ENCODE peak calls at places on chromosome 10, in seven cellular contexts. E, A, Q, S, D, C and M are unnamed samples.

GRCh38 chr10:21531164-21531563 is 2.9 kb upstream of the MLLT10 start:
- DNase-seq in E (peak), A (no peak), Q (no peak), S (no peak), D (no peak), C (no peak), M (no peak)

GRCh38 chr10:23412223-23412622 is 26.7 kb upstream of the OTUD1 start:
- DNase-seq in E (no peak), A (peak), Q (no peak), S (no peak), D (no peak), C (peak), M (peak)

GRCh38 chr10:6030217-6030616 is 31.9 kb downstream of the IL2RA start:
- DNase-seq in E (no peak), A (no peak), Q (no peak), S (no peak), D (no peak), C (no peak), M (no peak)

GRCh38 chr10:1873916-1874315 is 136.6 kb upstream of the ADARB2 start:
- DNase-seq in E (no peak), A (no peak), Q (no peak), S (no peak), D (no peak), C (no peak), M (no peak)

GRCh38 chr10:53111529-53111928 is 338.9 kb upstream of the MBL2 start:
- DNase-seq in E (no peak), A (no peak), Q (no peak), S (no peak), D (peak), C (no peak), M (no peak)

GRCh38 chr10:89609730-89610393 is 35.2 kb downstream of the PANK1 start:
- DNase-seq in E (no peak), A (no peak), Q (no peak), S (no peak), D (no peak), C (no peak), M (no peak)

GRCh38 chr10:64103750-64104149 is 582.5 kb downstream of the REEP3 start:
- DNase-seq in E (no peak), A (no peak), Q (no peak), S (no peak), D (no peak), C (no peak), M (no peak)

GRCh38 chr10:75883081-75883480 is 451.7 kb downstream of the LRMDA start:
- DNase-seq in E (no peak), A (no peak), Q (no peak), S (no peak), D (no peak), C (no peak), M (no peak)

GRCh38 chr10:75441682-75442081 is 10.3 kb downstream of the LRMDA start:
- DNase-seq in E (no peak), A (no peak), Q (no peak), S (no peak), D (no peak), C (no peak), M (no peak)

GRCh38 chr10:60878224-60878623 is 65.8 kb downstream of the RHOBTB1 start:
- DNase-seq in E (no peak), A (no peak), Q (no peak), S (no peak), D (no peak), C (no peak), M (no peak)

GRCh38 chr10:77290528-77291155 is 347.0 kb downstream of the KCNMA1 start:
- DNase-seq in E (peak), A (peak), Q (no peak), S (no peak), D (no peak), C (peak), M (peak)

GRCh38 chr10:131073469-131074060 is 238.0 kb downstream of the TCERG1L start:
- DNase-seq in E (no peak), A (no peak), Q (no peak), S (no peak), D (no peak), C (no peak), M (no peak)

GRCh38 chr10:86711957-86712708 is 43.8 kb downstream of the LDB3 start:
- DNase-seq in E (peak), A (no peak), Q (peak), S (no peak), D (peak), C (no peak), M (peak)

GRCh38 chr10:117373848-117374505 is 1.3 kb downstream of the PDZD8 start:
- DNase-seq in E (peak), A (no peak), Q (peak), S (peak), D (peak), C (no peak), M (peak)

GRCh38 chr10:75541411-75541810 is 110.0 kb downstream of the LRMDA start:
- DNase-seq in E (no peak), A (no peak), Q (no peak), S (no peak), D (no peak), C (no peak), M (no peak)

GRCh38 chr10:112448903-112449302 is 1.9 kb downstream of the VTI1A start:
- DNase-seq in E (no peak), A (no peak), Q (no peak), S (no peak), D (no peak), C (no peak), M (no peak)

GRCh38 chr10:4234661-4235060 is 449.7 kb upstream of the KLF6 start:
- DNase-seq in E (no peak), A (no peak), Q (no peak), S (no peak), D (peak), C (no peak), M (no peak)

GRCh38 chr10:46301056-46301645 is 14.4 kb downstream of the ANTXRL start:
- DNase-seq in E (no peak), A (no peak), Q (no peak), S (no peak), D (no peak), C (no peak), M (no peak)

GRCh38 chr10:14476641-14477407 is 146.1 kb upstream of the FRMD4A start:
- DNase-seq in E (peak), A (peak), Q (no peak), S (no peak), D (no peak), C (no peak), M (peak)

GRCh38 chr10:63268139-63268797 is 135.1 kb downstream of the NRBF2 start:
- DNase-seq in E (peak), A (no peak), Q (no peak), S (no peak), D (no peak), C (no peak), M (peak)

GRCh38 chr10:77756319-77757232 is 119.0 kb upstream of the KCNMA1 start:
- DNase-seq in E (peak), A (no peak), Q (no peak), S (no peak), D (peak), C (peak), M (peak)

GRCh38 chr10:14010083-14010551 is 320.6 kb downstream of the FRMD4A start:
- DNase-seq in E (peak), A (no peak), Q (no peak), S (no peak), D (no peak), C (peak), M (peak)

GRCh38 chr10:104622175-104622574 is 18.9 kb upstream of the SORCS3 start:
- DNase-seq in E (no peak), A (no peak), Q (no peak), S (no peak), D (no peak), C (no peak), M (no peak)

GRCh38 chr10:59047180-59047579 is 129.3 kb upstream of the PHYHIPL start:
- DNase-seq in E (no peak), A (no peak), Q (no peak), S (peak), D (no peak), C (no peak), M (no peak)

GRCh38 chr10:89785095-89785494 is 83.7 kb downstream of the KIF20B start:
- DNase-seq in E (no peak), A (no peak), Q (no peak), S (no peak), D (no peak), C (no peak), M (no peak)

GRCh38 chr10:47365561-47365960 is 17.4 kb downstream of the RBP3 start:
- DNase-seq in E (no peak), A (no peak), Q (no peak), S (peak), D (no peak), C (no peak), M (no peak)

GRCh38 chr10:42879380-42880254 is 97.0 kb downstream of the BMS1 start:
- DNase-seq in E (no peak), A (no peak), Q (no peak), S (no peak), D (no peak), C (no peak), M (no peak)

GRCh38 chr10:48526371-48526821 is 78.5 kb downstream of the ARHGAP22 start:
- DNase-seq in E (peak), A (peak), Q (no peak), S (peak), D (no peak), C (peak), M (peak)

GRCh38 chr10:114042895-114043531 is 653 bp upstream of the ADRB1 start:
- DNase-seq in E (peak), A (no peak), Q (no peak), S (peak), D (peak), C (peak), M (peak)

GRCh38 chr10:112797908-112798307 is 152.1 kb upstream of the TCF7L2 start:
- DNase-seq in E (no peak), A (no peak), Q (no peak), S (no peak), D (no peak), C (no peak), M (no peak)

GRCh38 chr10:96720422-96721206 is at the start of gene PIK3AP1:
- DNase-seq in E (no peak), A (no peak), Q (peak), S (peak), D (peak), C (no peak), M (no peak)

GRCh38 chr10:96719205-96719604 is 1.1 kb downstream of the PIK3AP1 start:
- DNase-seq in E (no peak), A (no peak), Q (no peak), S (no peak), D (peak), C (no peak), M (no peak)

GRCh38 chr10:96718304-96718990 is 1.9 kb downstream of the PIK3AP1 start:
- DNase-seq in E (no peak), A (no peak), Q (no peak), S (no peak), D (peak), C (no peak), M (no peak)

GRCh38 chr10:96719850-96720421 is 378 bp downstream of the PIK3AP1 start:
- DNase-seq in E (no peak), A (no peak), Q (peak), S (peak), D (peak), C (no peak), M (no peak)

GRCh38 chr10:96721207-96721572 is 876 bp upstream of the PIK3AP1 start:
- DNase-seq in E (no peak), A (no peak), Q (no peak), S (no peak), D (no peak), C (no peak), M (no peak)
- TF ChIP-seq CTCF in E (no peak), A (no peak), Q (no peak), S (no peak), D (peak), C (no peak), M (no peak)

DNA sequence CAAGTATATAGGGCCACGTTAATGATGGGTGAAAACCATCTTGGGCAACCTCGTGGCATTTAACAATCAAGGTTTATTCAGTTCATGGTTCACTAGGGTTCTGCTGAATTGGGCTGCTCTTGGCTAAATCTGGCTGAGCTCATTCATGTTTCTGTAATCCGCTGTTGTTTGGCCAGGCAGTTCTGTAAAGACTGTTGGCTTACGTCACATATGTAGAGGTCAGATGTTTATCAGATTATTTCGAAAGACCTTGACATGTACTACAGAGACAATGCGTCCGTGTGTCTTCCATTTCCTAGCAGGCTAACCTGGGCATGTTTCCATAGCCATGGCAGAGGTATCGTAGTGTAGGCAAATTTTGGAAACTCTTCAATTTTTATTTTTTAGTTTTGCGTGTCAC is 190.0 kb upstream of the ZWINT start:
- DNase-seq in E (no peak), A (no peak), Q (no peak), S (no peak), D (no peak), C (no peak), M (no peak)
- H3K4me3 ChIP-seq in E (no peak), A (no peak), Q (no peak), S (no peak), D (no peak), C (no peak), M (no peak)

DNA sequence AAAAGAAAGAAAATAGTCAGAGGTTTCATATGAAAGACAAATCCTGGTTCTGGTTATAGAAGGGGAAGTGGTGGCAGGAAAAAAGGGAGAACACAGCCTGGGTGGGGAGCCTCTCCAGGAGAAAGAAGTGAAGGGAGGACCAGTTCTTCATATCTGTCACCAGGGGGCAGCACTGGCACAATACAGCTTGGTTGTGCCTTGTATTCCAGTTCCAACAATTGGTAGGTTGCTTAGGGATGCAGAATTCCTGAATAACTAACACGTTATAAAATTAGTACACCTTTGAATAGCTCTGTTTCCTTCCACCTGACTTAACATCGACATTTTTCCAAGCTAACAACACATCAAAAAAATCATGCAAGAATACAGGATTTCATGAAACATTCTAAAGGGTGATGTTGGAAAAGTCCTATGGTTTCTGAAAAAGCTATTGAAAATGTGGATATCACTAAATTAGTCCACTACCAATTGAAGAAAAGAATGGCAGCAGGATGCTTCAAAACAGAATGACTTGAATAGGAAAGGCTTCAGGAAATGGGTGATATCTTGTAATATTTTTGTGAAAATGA is 52.9 kb downstream of the CYP26A1 start:
- DNase-seq in E (no peak), A (no peak), Q (no peak), S (no peak), D (peak), C (no peak), M (no peak)
- TF ChIP-seq CTCF in E (peak), A (peak), Q (no peak), S (no peak), D (peak), C (peak), M (peak)

GRCh38 chr10:70053212-70053895 is 708 bp downstream of the MACROH2A2 start:
- DNase-seq in E (peak), A (no peak), Q (peak), S (no peak), D (no peak), C (no peak), M (no peak)
- H3K4me3 ChIP-seq in E (peak), A (peak), Q (peak), S (peak), D (no peak), C (peak), M (peak)